ENCODE peak calls at places on chromosomes 12 and 14, in five cellular contexts. U is CD8-positive, alpha-beta memory T cell; O is effector memory CD4-positive, alpha-beta T cell; Y is stomach; F is iPS DF 6.9. Z is an unnamed sample.

GRCh38 chr12:1246637-1247036 is 255.6 kb downstream of the ERC1 start:
- DNase-seq in F (no peak), O (no peak), U (no peak), Y (no peak), Z (no peak)

GRCh38 chr12:114895822-114896221 is 211.8 kb upstream of the TBX3 start:
- DNase-seq in Y (no peak), F (no peak), O (no peak), U (no peak), Z (no peak)

GRCh38 chr12:58148405-58148804 is 207.0 kb downstream of the ATP23 start:
- DNase-seq in F (no peak), O (no peak), U (no peak), Y (no peak), Z (no peak)

GRCh38 chr12:57771271-57771872 is 533 bp downstream of the METTL1 start:
- DNase-seq in F (peak), U (no peak), Y (peak), O (peak), Z (peak)

GRCh38 chr12:14723763-14724162 is 27.4 kb upstream of the GUCY2C start:
- DNase-seq in O (peak), F (no peak), U (peak), Y (peak), Z (no peak)

GRCh38 chr14:80387563-80387981 is 176.3 kb upstream of the DIO2 start:
- DNase-seq in O (no peak), Y (no peak), F (no peak), U (no peak), Z (no peak)

GRCh38 chr14:101839236-101839635 is 77.7 kb downstream of the PPP2R5C start:
- DNase-seq in Y (no peak), F (no peak), U (peak), O (no peak), Z (no peak)

GRCh38 chr12:97757431-97758091 is 295.0 kb downstream of the RMST start:
- DNase-seq in Y (no peak), F (no peak), U (no peak), O (no peak), Z (no peak)

GRCh38 chr14:95516554-95517209 is at the start of gene SYNE3:
- DNase-seq in F (no peak), Y (peak), O (peak), U (peak), Z (peak)

GRCh38 chr14:21724115-21724973 is 50.7 kb upstream of the OR4E1 start:
- DNase-seq in F (no peak), Y (no peak), O (no peak), U (no peak), Z (no peak)

GRCh38 chr14:90453401-90453951 is 56.6 kb downstream of the CALM1 start:
- DNase-seq in F (no peak), Y (peak), O (no peak), U (no peak), Z (peak)

GRCh38 chr12:116266220-116266619 is 11.3 kb downstream of the MED13L start:
- DNase-seq in U (no peak), O (no peak), Y (no peak), F (no peak), Z (no peak)

GRCh38 chr12:10310926-10311705 is 3.4 kb downstream of the KLRD1 start:
- DNase-seq in F (no peak), U (no peak), Y (no peak), O (no peak), Z (no peak)

GRCh38 chr14:35046751-35047536 is 872 bp downstream of the FAM177A1 start:
- DNase-seq in U (peak), O (peak), F (no peak), Y (peak), Z (no peak)

GRCh38 chr12:7915911-7916403 is 20.0 kb downstream of the SLC2A3 start:
- DNase-seq in U (no peak), Y (no peak), F (no peak), O (no peak), Z (no peak)

GRCh38 chr12:93913845-93914244 is 234.5 kb upstream of the PLXNC1 start:
- DNase-seq in F (no peak), O (no peak), U (no peak), Y (no peak), Z (no peak)

GRCh38 chr12:108792361-108793292 is 61.3 kb upstream of the CORO1C start:
- DNase-seq in U (no peak), Y (no peak), F (no peak), O (no peak), Z (no peak)

GRCh38 chr14:102971836-102972606 is 49.6 kb downstream of the AMN start:
- DNase-seq in O (no peak), F (no peak), U (no peak), Y (no peak), Z (no peak)

GRCh38 chr12:115870527-115870926 is 407.0 kb downstream of the MED13L start:
- DNase-seq in O (no peak), U (no peak), F (no peak), Y (no peak), Z (no peak)

GRCh38 chr12:91178139-91178561 is 4.5 kb downstream of the DCN start:
- DNase-seq in O (no peak), U (no peak), Y (no peak), F (no peak), Z (no peak)
- H3K27ac ChIP-seq in O (no peak), U (no peak), Y (peak), F (no peak), Z (no peak)

DNA sequence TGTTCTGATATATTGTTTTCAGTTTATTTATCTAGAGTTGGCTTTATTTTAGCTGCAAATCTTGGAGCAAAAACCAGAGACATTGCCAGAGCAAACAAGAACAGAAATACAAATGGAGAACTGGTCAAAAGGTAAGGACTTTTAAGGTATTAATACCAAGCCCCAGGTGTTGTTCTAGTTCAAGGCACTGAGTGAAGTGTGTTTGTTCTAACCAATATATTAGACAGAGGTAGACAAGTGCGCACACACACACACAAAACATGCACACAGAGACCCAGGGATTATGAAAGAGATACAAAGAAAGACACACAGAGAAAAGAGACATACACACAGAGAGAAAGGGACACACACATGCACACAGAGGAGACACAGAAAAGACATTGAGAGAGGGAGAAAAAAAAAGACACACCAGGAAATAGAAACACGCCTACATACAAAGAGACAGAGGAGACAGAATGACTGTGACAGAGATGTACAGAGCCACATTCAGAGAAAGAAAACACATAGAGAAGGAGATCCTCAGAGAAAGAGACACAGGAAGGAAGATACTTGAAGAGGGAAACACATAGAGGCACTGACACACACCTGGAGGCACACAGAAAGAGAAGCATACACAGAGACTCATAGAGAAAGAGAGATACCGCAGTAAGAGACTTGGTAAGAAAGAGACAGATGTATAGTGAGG is 50.2 kb downstream of the MIPOL1 start:
- DNase-seq in F (no peak), U (no peak), O (no peak), Y (no peak), Z (no peak)
- H3K27ac ChIP-seq in F (no peak), U (no peak), O (no peak), Y (peak), Z (no peak)

GRCh38 chr14:59296508-59296907 is 108.0 kb downstream of the DAAM1 start:
- DNase-seq in O (no peak), F (no peak), U (no peak), Y (no peak), Z (no peak)

GRCh38 chr14:59292921-59293605 is 104.6 kb downstream of the DAAM1 start:
- DNase-seq in Y (no peak), O (no peak), U (no peak), F (no peak), Z (no peak)

GRCh38 chr14:59294662-59294992 is 106.2 kb downstream of the DAAM1 start:
- DNase-seq in F (no peak), U (no peak), O (no peak), Y (no peak), Z (no peak)

GRCh38 chr14:59292028-59292427 is 103.6 kb downstream of the DAAM1 start:
- DNase-seq in U (no peak), Y (no peak), O (no peak), F (no peak), Z (no peak)

DNA sequence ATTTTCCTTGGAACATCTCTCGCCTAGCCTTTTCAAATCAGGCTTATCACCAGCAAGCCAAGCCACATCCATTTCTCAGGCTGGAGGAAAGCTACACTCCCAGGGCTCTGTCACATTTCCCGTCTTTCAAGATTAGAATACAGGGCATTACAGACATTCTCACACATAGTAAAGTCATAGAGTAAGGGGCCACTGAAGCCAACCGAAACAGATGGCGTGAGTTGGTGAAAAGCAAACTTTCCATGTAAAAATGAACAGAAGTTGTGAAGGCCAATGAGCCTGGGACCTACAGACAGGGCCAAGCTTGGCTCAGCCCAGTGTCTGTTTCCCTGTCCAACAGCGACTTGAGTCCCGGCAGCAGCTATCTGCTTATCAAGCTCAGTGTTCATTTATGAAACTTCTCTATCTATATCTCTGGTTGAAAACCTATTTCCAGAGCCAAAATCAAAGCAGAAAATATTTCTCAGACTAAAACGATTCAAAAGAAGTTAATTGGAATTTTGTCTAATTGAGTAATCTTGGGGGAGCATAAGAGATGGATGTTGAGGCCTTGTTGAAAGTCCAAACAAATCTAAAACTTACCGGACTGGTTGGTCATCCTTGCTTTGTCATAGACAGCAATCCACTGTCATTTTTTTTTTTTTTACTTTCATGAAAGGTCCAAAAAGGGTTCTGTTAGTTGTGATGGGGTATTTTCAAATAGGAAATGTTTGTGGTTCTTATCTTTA is 105.6 kb downstream of the DAAM1 start:
- DNase-seq in F (no peak), O (no peak), U (no peak), Y (no peak), Z (no peak)
- H3K27ac ChIP-seq in F (no peak), O (no peak), U (no peak), Y (no peak), Z (no peak)

DNA sequence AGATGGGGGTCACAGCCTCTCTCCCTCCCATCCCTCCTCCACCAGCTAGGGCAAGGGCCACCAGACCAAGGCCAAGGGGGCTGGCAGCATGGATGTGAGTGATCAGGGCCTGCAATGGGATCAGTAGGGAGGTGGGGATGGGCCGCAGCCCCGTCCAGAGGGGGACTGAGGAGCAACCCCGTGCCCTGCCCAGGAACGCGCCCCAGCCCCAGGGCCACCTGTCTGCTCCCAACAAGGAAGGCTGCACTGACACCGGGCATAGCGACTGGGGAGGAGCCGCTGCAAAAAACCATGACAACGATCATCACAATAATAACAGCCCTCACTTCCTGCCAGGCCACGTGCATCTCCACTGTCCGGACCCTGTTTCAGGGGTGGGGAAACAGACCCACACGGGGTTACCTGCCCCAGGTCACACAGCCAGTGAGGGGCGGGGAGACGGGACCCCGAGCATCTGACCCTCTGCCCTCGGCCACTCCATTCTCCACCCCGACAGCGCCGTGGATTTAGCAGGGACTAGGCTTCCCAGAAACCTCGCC is 24.3 kb downstream of the NCOR2 start:
- DNase-seq in F (no peak), Y (no peak), O (no peak), U (peak), Z (no peak)
- H3K27ac ChIP-seq in F (no peak), Y (no peak), O (no peak), U (no peak), Z (peak)

GRCh38 chr14:63276492-63277342 is 42.0 kb downstream of the GPHB5 start:
- DNase-seq in F (no peak), U (no peak), Y (no peak), O (no peak), Z (no peak)
- H3K27ac ChIP-seq in F (no peak), U (no peak), Y (no peak), O (no peak), Z (no peak)

Z was measured in caudate nucleus.